ENCODE peak calls at places on chromosomes 12 and 14, in seven cellular contexts. T is HS-5, M is adrenal gland, Z is type B pancreatic cell, B is IMR-90, I is WTC11, F is neural crest cell. J is an unnamed sample.

GRCh38 chr12:29320295-29321090 is 60.5 kb downstream of the ERGIC2 start:
- DNase-seq in T (peak), M (no peak), Z (no peak), B (peak), I (no peak), F (no peak), J (no peak)

GRCh38 chr12:76337583-76337982 is 10.6 kb downstream of the BBS10 start:
- DNase-seq in T (peak), M (no peak), Z (no peak), B (peak), I (no peak), F (no peak), J (no peak)

GRCh38 chr14:51302319-51303030 is 62.4 kb downstream of the TMX1 start:
- DNase-seq in T (no peak), M (no peak), Z (no peak), B (no peak), I (no peak), F (no peak), J (no peak)

GRCh38 chr14:53391631-53392030 is 238.5 kb upstream of the DDHD1 start:
- DNase-seq in T (peak), M (no peak), Z (no peak), B (peak), I (no peak), F (no peak), J (no peak)

GRCh38 chr14:98210045-98210678 is 1061.8 kb downstream of the BCL11B start:
- DNase-seq in T (no peak), M (no peak), Z (no peak), B (no peak), I (no peak), F (no peak), J (no peak)

GRCh38 chr12:93825501-93825888 is 148.3 kb downstream of the CRADD start:
- DNase-seq in T (no peak), M (no peak), Z (no peak), B (no peak), I (no peak), F (no peak), J (no peak)

GRCh38 chr12:31370645-31371620 is 45.0 kb upstream of the SINHCAF start:
- DNase-seq in T (no peak), M (no peak), Z (no peak), B (no peak), I (peak), F (peak), J (peak)

GRCh38 chr14:24818823-24819341 is 184.9 kb upstream of the GZMB start:
- DNase-seq in T (no peak), M (no peak), Z (no peak), B (no peak), I (no peak), F (no peak), J (no peak)

GRCh38 chr12:113456199-113456598 is 15.5 kb downstream of the LHX5 start:
- DNase-seq in T (no peak), M (no peak), Z (no peak), B (no peak), I (no peak), F (no peak), J (no peak)

GRCh38 chr12:110316861-110317260 is 35.8 kb downstream of the ATP2A2 start:
- DNase-seq in T (peak), M (no peak), Z (no peak), B (peak), I (no peak), F (no peak), J (no peak)

GRCh38 chr12:32811686-32812392 is 56.1 kb upstream of the YARS2 start:
- DNase-seq in T (peak), M (no peak), Z (no peak), B (no peak), I (no peak), F (no peak), J (no peak)

J was measured in ecto neural progenitor cell.